ENCODE peak calls at places on chromosomes 1 and 21, in nine cellular contexts. F is PC-3, O is foreskin fibroblast, N is fibroblast of lung, X is Panc1, Q is dorsolateral prefrontal cortex, P is astrocyte, Z is ovary, J is brain microvascular endothelial cell. M is an unnamed sample.

GRCh38 chr1:100835866-100836842 is 58.5 kb downstream of the EXTL2 start:
- DNase-seq in F (no peak), O (peak), N (no peak), X (no peak), Q (no peak), P (no peak), Z (no peak), J (peak), M (no peak)

GRCh38 chr1:206847946-206848345 is 17.5 kb upstream of the IL20 start:
- DNase-seq in F (no peak), O (no peak), N (no peak), X (no peak), Q (no peak), P (no peak), Z (no peak), J (no peak), M (no peak)

GRCh38 chr1:48683878-48684277 is 92.8 kb downstream of the BEND5 start:
- DNase-seq in F (no peak), O (no peak), N (no peak), X (no peak), Q (no peak), P (no peak), Z (no peak), J (no peak), M (no peak)

GRCh38 chr1:55054396-55054795 is 15.0 kb downstream of the PCSK9 start:
- DNase-seq in F (no peak), O (no peak), N (no peak), X (no peak), Q (no peak), P (no peak), Z (no peak), J (no peak), M (no peak)

GRCh38 chr1:11307837-11308236 is 34.8 kb downstream of the UBIAD1 start:
- DNase-seq in F (peak), O (no peak), N (peak), X (no peak), Q (no peak), P (peak), Z (no peak), J (no peak), M (no peak)

GRCh38 chr1:29243023-29243862 is 6.9 kb downstream of the PTPRU start:
- DNase-seq in F (no peak), O (no peak), N (no peak), X (no peak), Q (no peak), P (no peak), Z (no peak), J (no peak), M (no peak)

GRCh38 chr1:198934901-198935301 is 296.1 kb downstream of the PTPRC start:
- DNase-seq in F (peak), O (peak), N (no peak), X (no peak), Q (no peak), P (peak), Z (no peak), J (peak), M (no peak)

GRCh38 chr1:58858344-58858673 is 74.5 kb upstream of the JUN start:
- DNase-seq in F (peak), O (no peak), N (no peak), X (no peak), Q (no peak), P (peak), Z (no peak), J (no peak), M (peak)

GRCh38 chr1:246365708-246366107 is 141.4 kb downstream of the SMYD3 start:
- DNase-seq in F (no peak), O (no peak), N (no peak), X (no peak), Q (peak), P (no peak), Z (no peak), J (no peak), M (no peak)

GRCh38 chr1:169795687-169796086 is 980 bp upstream of the METTL18 start:
- DNase-seq in F (no peak), O (peak), N (no peak), X (no peak), Q (no peak), P (no peak), Z (no peak), J (no peak), M (no peak)

DNA sequence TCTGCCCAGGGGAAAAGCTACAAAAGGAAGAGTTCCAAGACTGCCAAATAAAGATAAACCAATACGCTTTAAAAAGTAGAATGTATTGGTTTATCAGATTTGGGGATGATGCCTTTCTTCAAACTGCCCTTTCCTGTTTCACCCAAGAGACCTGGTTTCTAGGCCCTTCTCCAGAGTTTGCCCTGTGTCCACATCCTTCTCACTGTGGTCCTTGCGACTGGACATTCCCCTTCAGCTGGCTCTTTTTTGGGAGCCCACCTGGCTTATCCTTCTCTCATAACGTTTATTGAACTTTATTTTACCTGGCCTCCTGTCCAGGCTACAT is 490 bp upstream of the CZIB start:
- DNase-seq in F (no peak), O (no peak), N (no peak), X (no peak), Q (no peak), P (no peak), Z (no peak), J (no peak), M (no peak)
- H3K4me3 ChIP-seq in F (peak), O (peak), N (peak), X (peak), Q (peak), P (peak), Z (peak), J (peak), M (peak)

GRCh38 chr1:23801338-23801748 is 789 bp upstream of the GALE start:
- DNase-seq in F (peak), O (peak), N (no peak), X (no peak), Q (peak), P (no peak), Z (no peak), J (no peak), M (no peak)

GRCh38 chr1:23801876-23802275 is 1.3 kb upstream of the GALE start:
- DNase-seq in F (no peak), O (no peak), N (no peak), X (no peak), Q (no peak), P (no peak), Z (no peak), J (no peak), M (no peak)

GRCh38 chr1:23799255-23799569 is 1.3 kb downstream of the GALE start:
- DNase-seq in F (no peak), O (no peak), N (no peak), X (no peak), Q (no peak), P (no peak), Z (no peak), J (no peak), M (no peak)

GRCh38 chr1:23799570-23800395 is 771 bp downstream of the GALE start:
- DNase-seq in F (peak), O (peak), N (peak), X (peak), Q (no peak), P (peak), Z (peak), J (no peak), M (peak)

GRCh38 chr1:23800396-23801337 is at the start of gene GALE:
- DNase-seq in F (peak), O (peak), N (peak), X (peak), Q (peak), P (peak), Z (peak), J (peak), M (peak)
- TF ChIP-seq CTCF in F (no peak), O (no peak), N (no peak), X (no peak), Q (no peak), P (no peak), Z (no peak), J (peak), M (no peak)

GRCh38 chr1:226603030-226603960 is 54.7 kb downstream of the STUM start:
- DNase-seq in F (peak), O (peak), N (peak), X (no peak), Q (peak), P (peak), Z (peak), J (no peak), M (no peak)
- H3K4me3 ChIP-seq in F (no peak), O (peak), N (peak), X (no peak), Q (peak), P (no peak), Z (no peak), J (no peak), M (no peak)

GRCh38 chr21:45032977-45033705 is 41.2 kb upstream of the ADARB1 start:
- DNase-seq in F (no peak), O (no peak), N (peak), X (no peak), Q (no peak), P (no peak), Z (peak), J (no peak), M (no peak)
- TF ChIP-seq CTCF in F (no peak), O (no peak), N (no peak), X (no peak), Q (no peak), P (no peak), Z (no peak), J (no peak), M (no peak)

GRCh38 chr1:153790282-153790995 is 15.2 kb downstream of the SLC27A3 start:
- DNase-seq in F (no peak), O (peak), N (peak), X (no peak), Q (peak), P (peak), Z (peak), J (peak), M (no peak)
- H3K4me3 ChIP-seq in F (no peak), O (peak), N (peak), X (no peak), Q (peak), P (peak), Z (peak), J (no peak), M (no peak)

GRCh38 chr1:109397451-109398342 is at the start of gene SORT1:
- DNase-seq in F (peak), O (peak), N (peak), X (no peak), Q (peak), P (peak), Z (peak), J (peak), M (no peak)

GRCh38 chr1:109400035-109400655 is 2.4 kb upstream of the SORT1 start:
- DNase-seq in F (no peak), O (no peak), N (no peak), X (no peak), Q (no peak), P (no peak), Z (no peak), J (no peak), M (no peak)

GRCh38 chr1:109398343-109399225 is 866 bp upstream of the SORT1 start:
- DNase-seq in F (peak), O (no peak), N (no peak), X (no peak), Q (no peak), P (no peak), Z (no peak), J (no peak), M (no peak)

GRCh38 chr1:109396971-109397370 is 747 bp downstream of the SORT1 start:
- DNase-seq in F (peak), O (no peak), N (no peak), X (no peak), Q (peak), P (no peak), Z (no peak), J (no peak), M (no peak)

DNA sequence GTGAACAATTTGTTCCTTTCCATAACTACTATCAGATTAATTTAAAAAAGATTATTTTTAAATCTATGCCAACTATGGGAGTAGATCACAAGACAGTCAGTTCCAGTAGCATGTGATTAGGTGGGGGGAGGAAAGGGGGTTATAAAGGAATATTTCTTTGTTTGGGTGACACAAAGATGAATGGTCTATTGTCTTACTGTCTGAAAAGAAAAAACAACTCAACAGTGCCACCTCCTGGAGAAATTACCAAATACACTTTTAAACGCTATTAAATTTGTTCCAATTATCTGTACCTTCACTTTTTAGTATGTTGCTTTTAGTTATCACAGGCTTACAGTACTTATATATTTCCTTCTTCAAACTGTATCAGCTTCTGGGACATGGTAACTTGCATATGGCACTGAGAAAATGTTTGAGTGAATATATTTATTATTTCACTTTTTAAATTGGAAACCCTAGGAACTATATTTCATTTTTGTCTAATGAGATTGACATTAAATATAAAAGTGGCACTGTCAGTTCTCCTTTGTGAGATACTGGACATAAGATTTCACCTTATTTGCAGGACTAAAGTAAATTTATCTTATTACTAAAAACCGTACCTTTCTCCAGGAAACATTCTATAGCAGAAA is 1.7 kb upstream of the SORT1 start:
- DNase-seq in F (peak), O (peak), N (peak), X (peak), Q (peak), P (peak), Z (no peak), J (peak), M (no peak)
- TF ChIP-seq CTCF in F (peak), O (peak), N (peak), X (peak), Q (peak), P (peak), Z (peak), J (peak), M (peak)

GRCh38 chr21:42158846-42159245 is 60.1 kb upstream of the ABCG1 start:
- DNase-seq in F (no peak), O (no peak), N (no peak), X (no peak), Q (no peak), P (no peak), Z (peak), J (no peak), M (no peak)

GRCh38 chr21:42156690-42157605 is 62.0 kb upstream of the ABCG1 start:
- DNase-seq in F (no peak), O (peak), N (no peak), X (no peak), Q (peak), P (no peak), Z (peak), J (no peak), M (no peak)

GRCh38 chr21:42159560-42160110 is 59.3 kb upstream of the ABCG1 start:
- DNase-seq in F (no peak), O (no peak), N (no peak), X (no peak), Q (no peak), P (no peak), Z (peak), J (no peak), M (no peak)

GRCh38 chr21:42155045-42155855 is 63.7 kb upstream of the ABCG1 start:
- DNase-seq in F (no peak), O (no peak), N (no peak), X (no peak), Q (no peak), P (no peak), Z (peak), J (no peak), M (no peak)

GRCh38 chr21:42157606-42158310 is 61.2 kb upstream of the ABCG1 start:
- DNase-seq in F (no peak), O (no peak), N (no peak), X (no peak), Q (no peak), P (no peak), Z (no peak), J (no peak), M (no peak)
- H3K4me3 ChIP-seq in F (no peak), O (no peak), N (no peak), X (no peak), Q (no peak), P (no peak), Z (no peak), J (no peak), M (no peak)

GRCh38 chr1:156465747-156466365 is 34.7 kb downstream of the MEF2D start:
- DNase-seq in F (no peak), O (peak), N (peak), X (no peak), Q (no peak), P (no peak), Z (no peak), J (peak), M (no peak)
- TF ChIP-seq CTCF in F (peak), O (peak), N (no peak), X (no peak), Q (no peak), P (no peak), Z (no peak), J (peak), M (peak)

DNA sequence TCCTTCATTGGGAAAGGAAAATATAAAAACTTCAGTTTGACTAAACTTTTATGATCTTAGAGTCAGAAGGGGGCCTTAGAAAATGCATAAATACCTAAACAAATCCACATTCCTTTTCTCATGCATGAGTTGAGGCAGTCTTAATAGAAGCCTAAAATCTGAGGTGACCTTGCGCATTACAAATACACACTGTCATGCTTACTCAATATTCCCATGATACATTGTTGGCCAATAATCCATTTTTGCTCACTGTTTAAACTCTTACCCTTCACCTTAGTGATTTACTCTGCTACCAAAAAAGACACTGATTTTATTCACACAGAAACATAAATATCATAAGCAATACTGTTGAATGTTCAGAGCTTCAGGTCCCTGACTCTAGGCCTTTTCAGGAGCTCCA is 19.1 kb upstream of the TMCO1 start:
- DNase-seq in F (no peak), O (no peak), N (no peak), X (no peak), Q (no peak), P (no peak), Z (no peak), J (no peak), M (no peak)
- H3K4me3 ChIP-seq in F (no peak), O (no peak), N (no peak), X (no peak), Q (no peak), P (no peak), Z (no peak), J (no peak), M (no peak)